ENCODE peak calls at places on chromosomes 13 and 19, in five cellular contexts. B is PC-3, Q is heart right ventricle, G is adrenal gland, Z is sigmoid colon. L is an unnamed sample. For H3K4me1, the result is how much of the 10 kb centered on the place peaks cover.

GRCh38 chr13:51900471-51900870 is 38.7 kb downstream of the CCDC70 start:
- DNase-seq in G (no peak), B (no peak), Q (no peak), Z (no peak), L (no peak)

GRCh38 chr19:39438270-39438934 is 2.7 kb upstream of the RPS16 start:
- DNase-seq in B (peak), Z (no peak), G (no peak), Q (no peak), L (no peak)

GRCh38 chr13:54489359-54489758 is 1460.7 kb downstream of the OLFM4 start:
- DNase-seq in B (no peak), Z (no peak), G (no peak), Q (no peak), L (no peak)

GRCh38 chr13:25192052-25192451 is 20.0 kb upstream of the AMER2 start:
- DNase-seq in Q (no peak), Z (no peak), G (no peak), B (no peak), L (no peak)

GRCh38 chr13:94198666-94199065 is 280.8 kb downstream of the DCT start:
- DNase-seq in B (no peak), G (no peak), Q (no peak), Z (no peak), L (no peak)

GRCh38 chr19:48630289-48631036 is 6.7 kb downstream of the DBP start:
- DNase-seq in Q (peak), B (no peak), Z (peak), G (peak), L (peak)

GRCh38 chr19:29952127-29952526 is 10.1 kb downstream of the URI1 start:
- DNase-seq in Q (no peak), Z (no peak), G (no peak), B (no peak), L (no peak)

GRCh38 chr13:70964124-70964523 is 855.9 kb upstream of the KLHL1 start:
- DNase-seq in Q (no peak), Z (no peak), G (no peak), B (peak), L (no peak)

GRCh38 chr13:104414771-104415170 is 1348.6 kb upstream of the SLC10A2 start:
- DNase-seq in Q (no peak), Z (no peak), B (no peak), G (no peak), L (no peak)

GRCh38 chr13:114146629-114147028 is 14.2 kb upstream of the RASA3 start:
- DNase-seq in G (no peak), Z (no peak), B (no peak), Q (no peak), L (no peak)

GRCh38 chr19:29395712-29396414 is 129.9 kb upstream of the VSTM2B start:
- DNase-seq in G (no peak), B (no peak), Z (no peak), Q (no peak), L (no peak)

GRCh38 chr13:35475131-35475959 is 1.1 kb downstream of the MAB21L1 start:
- DNase-seq in Z (peak), Q (peak), B (no peak), G (peak), L (peak)

GRCh38 chr13:108924154-108924940 is 294.9 kb downstream of the MYO16 start:
- DNase-seq in Z (no peak), B (no peak), G (no peak), Q (no peak), L (no peak)

GRCh38 chr19:1483067-1483978 is 4.3 kb upstream of the C19orf25 start:
- DNase-seq in G (no peak), Z (no peak), Q (no peak), B (no peak), L (no peak)

GRCh38 chr19:1397838-1398237 is 3.5 kb downstream of the GAMT start:
- DNase-seq in Q (no peak), G (no peak), B (no peak), Z (no peak), L (no peak)

GRCh38 chr13:64749301-64749700 is 2480.8 kb downstream of the PCDH9 start:
- DNase-seq in G (no peak), Q (no peak), B (no peak), Z (no peak), L (no peak)

GRCh38 chr13:74070065-74070464 is 64.1 kb downstream of the KLF12 start:
- DNase-seq in G (no peak), B (no peak), Z (no peak), Q (no peak), L (no peak)

GRCh38 chr13:20142019-20142926 is 18.6 kb downstream of the GJA3 start:
- DNase-seq in B (no peak), Q (no peak), Z (no peak), G (no peak), L (no peak)

GRCh38 chr13:20144141-20144850 is 16.6 kb downstream of the GJA3 start:
- DNase-seq in Z (no peak), B (no peak), Q (no peak), G (no peak), L (no peak)

GRCh38 chr13:20140487-20140886 is 20.4 kb downstream of the GJA3 start:
- DNase-seq in Q (no peak), B (no peak), G (no peak), Z (no peak), L (no peak)

GRCh38 chr13:20142927-20143480 is 17.8 kb downstream of the GJA3 start:
- DNase-seq in B (no peak), Z (no peak), Q (no peak), G (no peak), L (no peak)

DNA sequence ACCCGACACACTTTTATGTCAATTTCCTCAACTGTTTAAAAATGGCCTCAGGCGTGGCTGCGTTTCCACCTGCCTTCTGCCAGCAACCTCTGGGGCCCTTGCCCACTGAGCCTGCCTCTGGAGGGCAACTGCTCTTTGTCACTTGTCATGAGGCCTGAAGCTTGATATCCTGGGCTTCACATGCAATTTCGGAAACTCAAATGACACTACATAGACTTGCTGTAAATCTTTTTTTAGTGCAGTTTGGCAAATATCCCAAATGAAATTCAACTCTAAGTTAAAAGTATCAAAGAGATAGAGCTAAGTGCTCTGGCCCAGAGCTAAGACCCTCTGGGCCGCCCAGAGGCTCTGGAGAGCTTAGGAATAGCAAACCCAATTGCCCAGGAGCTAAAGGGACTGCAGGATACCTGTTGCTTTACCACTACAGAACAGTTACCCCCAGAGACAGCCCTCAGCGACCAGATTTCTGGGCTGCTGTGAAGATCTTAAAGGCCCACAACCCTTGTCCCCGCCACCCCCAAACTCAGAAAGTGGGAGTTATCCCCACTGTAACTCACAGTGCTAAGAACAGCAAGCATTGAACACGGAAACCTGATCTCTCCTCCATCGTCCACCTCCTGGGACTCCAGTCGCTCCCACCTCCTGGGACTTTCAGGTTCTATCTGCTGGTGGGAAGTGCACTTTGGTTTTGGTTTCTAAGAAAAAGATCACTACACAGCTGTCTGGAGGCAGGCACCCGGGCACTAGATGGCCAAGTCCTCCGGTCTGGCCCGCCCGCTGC is 19.4 kb downstream of the GJA3 start:
- DNase-seq in B (no peak), G (no peak), Q (peak), Z (no peak), L (no peak)
- H3K27ac ChIP-seq in B (no peak), G (no peak), Q (no peak), Z (no peak), L (no peak)

GRCh38 chr19:3058821-3059314 is 3.4 kb downstream of the TLE5 start:
- DNase-seq in Q (no peak), B (no peak), G (no peak), Z (no peak), L (no peak)
- H3K4me1 ChIP-seq in Q (under half), B (under half), G (under half), Z (under half), L (half or more)

GRCh38 chr13:30692108-30692507 is 43.2 kb upstream of the ALOX5AP start:
- DNase-seq in Z (no peak), B (no peak), Q (no peak), G (no peak), L (no peak)

GRCh38 chr13:30685987-30686386 is 49.4 kb upstream of the ALOX5AP start:
- DNase-seq in G (no peak), Z (no peak), B (peak), Q (no peak), L (no peak)

GRCh38 chr13:30685320-30685859 is 50.0 kb upstream of the ALOX5AP start:
- DNase-seq in Z (no peak), B (no peak), Q (no peak), G (no peak), L (no peak)

GRCh38 chr13:30689752-30690151 is 45.6 kb upstream of the ALOX5AP start:
- DNase-seq in G (no peak), B (no peak), Q (no peak), Z (no peak), L (no peak)

GRCh38 chr13:30690282-30691188 is 44.8 kb upstream of the ALOX5AP start:
- DNase-seq in B (peak), G (peak), Q (peak), Z (peak), L (peak)
- H3K27ac ChIP-seq in B (no peak), G (peak), Q (peak), Z (peak), L (peak)

GRCh38 chr19:46737275-46737654 is 8.6 kb upstream of the FKRP start:
- DNase-seq in Q (no peak), G (no peak), Z (no peak), B (no peak), L (no peak)

GRCh38 chr19:46739290-46739771 is 6.5 kb upstream of the FKRP start:
- DNase-seq in Q (peak), B (no peak), Z (peak), G (no peak), L (peak)

GRCh38 chr19:46737761-46738171 is 8.1 kb upstream of the FKRP start:
- DNase-seq in Q (no peak), G (no peak), B (no peak), Z (no peak), L (no peak)

GRCh38 chr19:46733693-46734240 is 12.1 kb upstream of the FKRP start:
- DNase-seq in B (no peak), G (no peak), Q (no peak), Z (no peak), L (no peak)

GRCh38 chr19:46736544-46737274 is 9.1 kb upstream of the FKRP start:
- DNase-seq in Q (peak), Z (no peak), G (peak), B (no peak), L (peak)
- H3K4me1 ChIP-seq in Q (under half), Z (under half), G (under half), B (under half), L (under half)

DNA sequence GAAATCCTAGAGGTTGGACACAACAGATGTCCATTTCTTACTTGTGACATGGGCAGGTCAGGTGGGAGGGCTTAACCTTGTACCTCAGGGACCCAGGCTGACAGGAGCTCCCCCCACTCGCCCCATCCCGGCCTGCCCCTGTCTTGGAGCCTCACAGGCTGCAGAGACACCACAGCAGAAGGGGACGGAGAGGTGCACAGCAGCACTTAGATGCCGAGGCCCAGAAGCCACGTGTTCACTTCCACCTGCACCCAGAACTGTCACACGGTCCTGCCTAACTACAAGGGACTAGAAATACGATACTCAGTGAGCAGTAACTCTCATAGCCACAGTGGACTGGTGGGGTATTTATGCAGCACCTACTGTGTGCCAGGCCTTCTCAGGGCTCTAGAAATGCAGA is 129.7 kb downstream of the SIPA1L3 start:
- DNase-seq in Z (no peak), B (no peak), Q (no peak), G (no peak), L (no peak)
- H3K27ac ChIP-seq in Z (no peak), B (no peak), Q (no peak), G (no peak), L (no peak)

GRCh38 chr13:99220199-99220931 is 19.7 kb downstream of the UBAC2 start:
- DNase-seq in Q (no peak), B (no peak), Z (no peak), G (no peak), L (no peak)
- H3K4me1 ChIP-seq in Q (under half), B (under half), Z (under half), G (under half), L (under half)

GRCh38 chr19:3898426-3898825 is 17.9 kb downstream of the ATCAY start:
- DNase-seq in G (no peak), Q (no peak), Z (no peak), B (no peak), L (no peak)

GRCh38 chr19:3895788-3896187 is 15.3 kb downstream of the ATCAY start:
- DNase-seq in G (no peak), B (no peak), Q (no peak), Z (no peak), L (no peak)

GRCh38 chr19:3890590-3890989 is 10.1 kb downstream of the ATCAY start:
- DNase-seq in Q (no peak), B (no peak), Z (no peak), G (no peak), L (no peak)

GRCh38 chr19:3897936-3898335 is 17.5 kb downstream of the ATCAY start:
- DNase-seq in B (no peak), Z (no peak), Q (no peak), G (no peak), L (no peak)

GRCh38 chr19:3893509-3894179 is 13.2 kb downstream of the ATCAY start:
- DNase-seq in G (no peak), Q (no peak), Z (no peak), B (no peak), L (peak)
- H3K27ac ChIP-seq in G (no peak), Q (no peak), Z (no peak), B (no peak), L (no peak)